ENCODE peak calls at places on chromosomes 13 and 19, in four cellular contexts. X, G, C and V are unnamed samples.

GRCh38 chr19:3338541-3339181 is 27.7 kb upstream of the NFIC start:
- ATAC-seq in X (peak; percentile 73), G (peak; percentile 75), C (peak; percentile 84), V (no peak)

GRCh38 chr13:70585109-70585508 is 476.9 kb upstream of the KLHL1 start:
- ATAC-seq in X (no peak), G (no peak), C (no peak), V (no peak)

GRCh38 chr13:99347911-99348451 is 40.8 kb upstream of the GPR183 start:
- ATAC-seq in X (no peak), G (no peak), C (peak; percentile 59), V (no peak)

GRCh38 chr13:40316301-40316700 is 350.1 kb downstream of the FOXO1 start:
- ATAC-seq in X (no peak), G (no peak), C (peak; percentile 73), V (no peak)

GRCh38 chr19:15304140-15304705 is 28.1 kb downstream of the BRD4 start:
- ATAC-seq in X (peak; percentile 17), G (peak; percentile 11), C (peak; percentile 77), V (peak; percentile 28)

GRCh38 chr13:40933508-40933907 is 85.6 kb downstream of the ELF1 start:
- ATAC-seq in X (peak; percentile 14), G (peak; percentile 54), C (no peak), V (no peak)

GRCh38 chr19:16377521-16377920 is 52.9 kb downstream of the KLF2 start:
- ATAC-seq in X (no peak), G (no peak), C (no peak), V (no peak)

GRCh38 chr19:55305491-55305890 is 19.6 kb downstream of the TMEM150B start:
- ATAC-seq in X (peak; percentile 54), G (peak; percentile 51), C (peak; percentile 67), V (peak; percentile 46)

GRCh38 chr19:15101479-15102082 is 5.6 kb upstream of the SYDE1 start:
- ATAC-seq in X (peak; percentile 74), G (peak; percentile 74), C (peak; percentile 66), V (no peak)

GRCh38 chr13:23107665-23108064 is 73.1 kb upstream of the SGCG start:
- ATAC-seq in X (no peak), G (no peak), C (no peak), V (no peak)

GRCh38 chr13:94454906-94455305 is 24.6 kb downstream of the DCT start:
- ATAC-seq in X (no peak), G (no peak), C (peak; percentile 90), V (no peak)

GRCh38 chr13:79075703-79076102 is 330.4 kb downstream of the RBM26 start:
- ATAC-seq in X (no peak), G (no peak), C (no peak), V (no peak)

GRCh38 chr19:14433454-14434156 is 499 bp downstream of the PKN1 start:
- ATAC-seq in X (peak; percentile 88), G (peak; percentile 81), C (peak; percentile 33), V (peak; percentile 4)

GRCh38 chr19:14394167-14394566 is 12.9 kb downstream of the ADGRE5 start:
- ATAC-seq in X (peak; percentile 13), G (peak; percentile 11), C (peak; percentile 4), V (no peak)

GRCh38 chr19:38713227-38713649 is 31.0 kb downstream of the CAPN12 start:
- ATAC-seq in X (peak; percentile 6), G (peak; percentile 7), C (no peak), V (peak; percentile 60)

GRCh38 chr19:48480151-48480475 is 10.9 kb downstream of the CYTH2 start:
- ATAC-seq in X (peak; percentile 63), G (peak; percentile 61), C (peak; percentile 14), V (peak; percentile 80)